ENCODE peak calls at places on chromosomes 5 and 9, in nine cellular contexts. W is thyroid gland; I is central memory CD4-positive, alpha-beta T cell; Q is GM23338; K is neural progenitor cell; F is dermis microvascular lymphatic vessel endothelial cell; G is skeletal muscle cell; T is stimulated activated CD8-positive, alpha-beta memory T cell treated with anti-CD3 and anti-CD28 coated beads, Interleukin-2, amount 100 ng/mL, for 1 hour; R is activated CD8-positive, alpha-beta memory T cell treated with anti-CD3 and anti-CD28 coated beads, Interleukin-2, amount 50 U/mL, for 4 hours. J is an unnamed sample.
A peak's percentile ranks its signal among the peaks of the same experiment; 100 is the strongest.

GRCh38 chr9:81690251-81690851 is 1.0 kb upstream of the TLE1 start:
- DNase-seq in W (peak; percentile 88), I (no peak), Q (peak; percentile 79), K (peak; percentile 41), F (no peak), G (no peak), T (no peak), R (no peak), J (no peak)

GRCh38 chr5:65816729-65817128 is 94.7 kb downstream of the NLN start:
- DNase-seq in W (no peak), I (no peak), Q (no peak), K (no peak), F (no peak), G (no peak), T (no peak), R (no peak), J (no peak)

GRCh38 chr5:66511491-66511890 is 84.7 kb upstream of the MAST4 start:
- DNase-seq in W (no peak), I (no peak), Q (no peak), K (no peak), F (no peak), G (no peak), T (no peak), R (no peak), J (no peak)

GRCh38 chr5:146040559-146040958 is 64.8 kb downstream of the PLAC8L1 start:
- DNase-seq in W (no peak), I (no peak), Q (no peak), K (no peak), F (no peak), G (no peak), T (no peak), R (no peak), J (no peak)

GRCh38 chr5:131968396-131968954 is 23.0 kb upstream of the MEIKIN start:
- DNase-seq in W (no peak), I (no peak), Q (no peak), K (no peak), F (no peak), G (no peak), T (no peak), R (no peak), J (no peak)

GRCh38 chr5:141846031-141846430 is 32.2 kb downstream of the PCDH1 start:
- DNase-seq in W (no peak), I (no peak), Q (peak; percentile 80), K (peak; percentile 85), F (no peak), G (peak; percentile 45), T (no peak), R (no peak), J (no peak)

GRCh38 chr5:133423031-133423617 is 189.2 kb downstream of the FSTL4 start:
- DNase-seq in W (no peak), I (no peak), Q (no peak), K (peak; percentile 30), F (no peak), G (no peak), T (no peak), R (no peak), J (no peak)

GRCh38 chr9:95463145-95464060 is 53.4 kb downstream of the PTCH1 start:
- DNase-seq in W (no peak), I (no peak), Q (no peak), K (peak; percentile 31), F (no peak), G (no peak), T (no peak), R (no peak), J (no peak)

GRCh38 chr9:91515074-91515687 is 91.5 kb upstream of the NFIL3 start:
- DNase-seq in W (peak; percentile 3), I (no peak), Q (peak; percentile 13), K (no peak), F (no peak), G (peak; percentile 88), T (no peak), R (no peak), J (no peak)

GRCh38 chr5:108101105-108101504 is 280.8 kb downstream of the FBXL17 start:
- DNase-seq in W (peak; percentile 51), I (no peak), Q (no peak), K (no peak), F (peak; percentile 59), G (no peak), T (no peak), R (no peak), J (no peak)

GRCh38 chr5:155082401-155082800 is 68.8 kb downstream of the KIF4B start:
- DNase-seq in W (no peak), I (no peak), Q (no peak), K (no peak), F (no peak), G (peak; percentile 44), T (no peak), R (no peak), J (no peak)

GRCh38 chr5:38996123-38996522 is 78.1 kb downstream of the RICTOR start:
- DNase-seq in W (no peak), I (no peak), Q (no peak), K (no peak), F (no peak), G (no peak), T (no peak), R (no peak), J (no peak)

GRCh38 chr5:158819095-158819494 is 280.6 kb downstream of the EBF1 start:
- DNase-seq in W (no peak), I (no peak), Q (no peak), K (no peak), F (no peak), G (no peak), T (no peak), R (no peak), J (no peak)

GRCh38 chr5:98111686-98112085 is 661.8 kb upstream of the RGMB start:
- DNase-seq in W (no peak), I (no peak), Q (peak; percentile 13), K (no peak), F (no peak), G (no peak), T (no peak), R (no peak), J (no peak)

GRCh38 chr9:22022396-22022795 is 13.3 kb upstream of the CDKN2B start:
- DNase-seq in W (no peak), I (no peak), Q (no peak), K (no peak), F (no peak), G (no peak), T (no peak), R (no peak), J (no peak)

GRCh38 chr9:89996717-89997116 is 391.9 kb downstream of the GADD45G start:
- DNase-seq in W (no peak), I (no peak), Q (no peak), K (no peak), F (no peak), G (no peak), T (no peak), R (no peak), J (no peak)

GRCh38 chr5:81172710-81173109 is 60.4 kb upstream of the CKMT2 start:
- DNase-seq in W (no peak), I (no peak), Q (no peak), K (no peak), F (no peak), G (no peak), T (no peak), R (no peak), J (no peak)

GRCh38 chr5:135154197-135154596 is 120.2 kb upstream of the PITX1 start:
- DNase-seq in W (no peak), I (no peak), Q (no peak), K (no peak), F (no peak), G (no peak), T (no peak), R (no peak), J (no peak)

GRCh38 chr5:157560560-157560959 is 15.0 kb downstream of the ADAM19 start:
- DNase-seq in W (no peak), I (no peak), Q (no peak), K (no peak), F (no peak), G (no peak), T (no peak), R (no peak), J (no peak)

GRCh38 chr9:120441446-120442279 is 138.3 kb downstream of the CDK5RAP2 start:
- DNase-seq in W (no peak), I (no peak), Q (no peak), K (no peak), F (no peak), G (peak; percentile 64), T (no peak), R (no peak), J (no peak)

GRCh38 chr9:76676857-76677256 is 87.4 kb upstream of the PCA3 start:
- DNase-seq in W (no peak), I (no peak), Q (no peak), K (no peak), F (no peak), G (no peak), T (no peak), R (no peak), J (no peak)

GRCh38 chr9:2241461-2241874 is 226.3 kb downstream of the SMARCA2 start:
- DNase-seq in W (peak; percentile 35), I (no peak), Q (peak; percentile 95), K (peak; percentile 93), F (peak; percentile 79), G (peak; percentile 76), T (no peak), R (no peak), J (no peak)

GRCh38 chr5:171806976-171807823 is 21.6 kb downstream of the SMIM23 start:
- DNase-seq in W (peak; percentile 31), I (no peak), Q (peak; percentile 36), K (peak; percentile 11), F (no peak), G (no peak), T (no peak), R (no peak), J (no peak)

GRCh38 chr9:123863164-123863855 is 66.6 kb downstream of the DENND1A start:
- DNase-seq in W (no peak), I (no peak), Q (peak; percentile 90), K (peak; percentile 51), F (no peak), G (peak; percentile 71), T (no peak), R (no peak), J (no peak)

GRCh38 chr9:95012902-95013301 is 286.4 kb downstream of the AOPEP start:
- DNase-seq in W (no peak), I (no peak), Q (no peak), K (no peak), F (no peak), G (no peak), T (no peak), R (no peak), J (no peak)

GRCh38 chr5:146662229-146662628 is 146.2 kb upstream of the GPR151 start:
- DNase-seq in W (no peak), I (peak; percentile 24), Q (peak; percentile 72), K (no peak), F (peak; percentile 11), G (no peak), T (no peak), R (no peak), J (peak; percentile 28)

GRCh38 chr9:133492061-133493021 is 13.4 kb upstream of the SLC2A6 start:
- DNase-seq in W (peak; percentile 82), I (no peak), Q (no peak), K (no peak), F (peak; percentile 37), G (no peak), T (no peak), R (no peak), J (no peak)

GRCh38 chr5:64622991-64623390 is 67.3 kb upstream of the SHISAL2B start:
- DNase-seq in W (no peak), I (no peak), Q (no peak), K (no peak), F (no peak), G (no peak), T (no peak), R (no peak), J (no peak)

GRCh38 chr9:33437898-33438297 is 9.5 kb downstream of the AQP3 start:
- DNase-seq in W (no peak), I (no peak), Q (no peak), K (no peak), F (no peak), G (no peak), T (no peak), R (no peak), J (no peak)

GRCh38 chr5:50873594-50874276 is 207.3 kb downstream of the PARP8 start:
- DNase-seq in W (no peak), I (no peak), Q (no peak), K (no peak), F (no peak), G (no peak), T (no peak), R (no peak), J (no peak)

GRCh38 chr9:98168153-98168780 is 24.2 kb downstream of the CORO2A start:
- DNase-seq in W (no peak), I (no peak), Q (no peak), K (no peak), F (no peak), G (no peak), T (no peak), R (no peak), J (no peak)